ENCODE peak calls at places on chromosomes 6 and 20, in eight cellular contexts. H is A549; F is esophagus squamous epithelium; D is HCT116; Z is astrocyte; I is body of pancreas; T is neural progenitor cell; O is CD8-positive, alpha-beta T cell. P is an unnamed sample.

GRCh38 chr6:151112130-151112529 is 127.6 kb upstream of the AKAP12 start:
- DNase-seq in I (no peak), Z (no peak), D (no peak), T (no peak), F (no peak), O (no peak), H (no peak), P (no peak)

GRCh38 chr20:10521068-10521834 is 86.1 kb downstream of the SLX4IP start:
- DNase-seq in Z (peak), T (peak), I (no peak), H (peak), F (no peak), D (no peak), O (no peak), P (no peak)

GRCh38 chr6:162684961-162685360 is 42.6 kb downstream of the PRKN start:
- DNase-seq in D (no peak), Z (no peak), H (no peak), I (no peak), F (no peak), T (no peak), O (no peak), P (no peak)

GRCh38 chr6:52102330-52102932 is 15.0 kb upstream of the PKHD1 start:
- DNase-seq in T (no peak), O (no peak), H (no peak), D (no peak), I (no peak), Z (no peak), F (no peak), P (no peak)

GRCh38 chr6:56814802-56815201 is 140.1 kb upstream of the BEND6 start:
- DNase-seq in D (no peak), T (no peak), I (no peak), H (no peak), Z (no peak), F (no peak), O (no peak), P (no peak)

GRCh38 chr6:46895930-46896329 is 25.8 kb downstream of the ADGRF5 start:
- DNase-seq in I (no peak), D (no peak), T (no peak), H (no peak), Z (no peak), O (no peak), F (no peak), P (no peak)

GRCh38 chr20:35315199-35316020 is 23.2 kb upstream of the FAM83C start:
- DNase-seq in F (no peak), H (no peak), O (no peak), I (no peak), Z (no peak), D (no peak), T (no peak), P (no peak)

GRCh38 chr6:113103618-113104390 is 753.3 kb upstream of the MARCKS start:
- DNase-seq in I (no peak), Z (peak), D (no peak), H (no peak), T (no peak), O (no peak), F (no peak), P (no peak)

GRCh38 chr6:159875194-159875593 is 15.6 kb upstream of the MAS1 start:
- DNase-seq in F (no peak), Z (no peak), D (no peak), H (no peak), T (no peak), I (no peak), O (no peak), P (no peak)

GRCh38 chr20:7152071-7152470 is 384.6 kb downstream of the BMP2 start:
- DNase-seq in I (no peak), H (no peak), Z (peak), D (no peak), T (no peak), F (no peak), O (no peak), P (no peak)

GRCh38 chr6:17178754-17179153 is 76.9 kb downstream of the STMND1 start:
- DNase-seq in D (no peak), F (no peak), I (no peak), H (no peak), O (no peak), Z (no peak), T (no peak), P (no peak)

GRCh38 chr20:49356676-49357075 is 78.8 kb upstream of the ZNFX1 start:
- DNase-seq in H (no peak), T (no peak), Z (no peak), O (no peak), I (peak), D (no peak), F (no peak), P (no peak)

GRCh38 chr6:137122612-137123011 is 50.8 kb downstream of the IL22RA2 start:
- DNase-seq in I (no peak), H (no peak), D (no peak), Z (no peak), T (no peak), O (no peak), F (no peak), P (no peak)

GRCh38 chr6:2827112-2827511 is 14.6 kb downstream of the SERPINB1 start:
- DNase-seq in I (no peak), H (no peak), T (no peak), D (no peak), Z (no peak), F (no peak), O (no peak), P (no peak)

GRCh38 chr6:23154159-23154558 is 584.8 kb downstream of the HDGFL1 start:
- DNase-seq in H (no peak), O (no peak), T (no peak), F (no peak), I (no peak), D (no peak), Z (no peak), P (no peak)

GRCh38 chr20:23294166-23294565 is 56.4 kb upstream of the NXT1 start:
- DNase-seq in I (no peak), D (no peak), H (no peak), O (no peak), Z (no peak), F (no peak), T (no peak), P (no peak)

GRCh38 chr20:35618372-35619131 is 2.9 kb downstream of the SPAG4 start:
- DNase-seq in Z (peak), H (no peak), D (no peak), T (peak), I (peak), O (no peak), F (no peak), P (no peak)

GRCh38 chr6:25757936-25758642 is 3.5 kb downstream of the SLC17A4 start:
- DNase-seq in Z (no peak), T (no peak), I (no peak), F (no peak), O (no peak), D (no peak), H (no peak), P (no peak)

GRCh38 chr20:29878777-29879442 is 1378.6 kb upstream of the DEFB115 start:
- DNase-seq in H (no peak), Z (no peak), I (no peak), D (no peak), T (no peak), O (no peak), F (no peak), P (no peak)

GRCh38 chr20:29876911-29877285 is 1380.6 kb upstream of the DEFB115 start:
- DNase-seq in Z (no peak), D (no peak), O (no peak), F (no peak), I (no peak), H (no peak), T (no peak), P (no peak)

GRCh38 chr20:29873946-29874345 is 1383.5 kb upstream of the DEFB115 start:
- DNase-seq in T (peak), H (peak), F (no peak), Z (peak), I (peak), O (no peak), D (no peak), P (no peak)

GRCh38 chr20:29874476-29875202 is 1382.8 kb upstream of the DEFB115 start:
- DNase-seq in T (no peak), F (no peak), Z (no peak), D (no peak), I (no peak), H (no peak), O (no peak), P (no peak)

GRCh38 chr20:29878281-29878741 is 1379.2 kb upstream of the DEFB115 start:
- DNase-seq in O (no peak), T (peak), H (peak), I (peak), Z (no peak), D (no peak), F (no peak), P (no peak)
- H3K4me3 ChIP-seq in O (no peak), T (no peak), H (peak), I (no peak), Z (no peak), D (no peak), F (no peak), P (no peak)

GRCh38 chr6:169249057-169249456 is 4.6 kb downstream of the THBS2 start:
- DNase-seq in D (no peak), F (no peak), T (no peak), I (no peak), H (no peak), O (no peak), Z (no peak), P (peak)
- H3K27ac ChIP-seq in D (no peak), F (no peak), T (no peak), I (no peak), H (no peak), O (no peak), Z (no peak), P (peak)

DNA sequence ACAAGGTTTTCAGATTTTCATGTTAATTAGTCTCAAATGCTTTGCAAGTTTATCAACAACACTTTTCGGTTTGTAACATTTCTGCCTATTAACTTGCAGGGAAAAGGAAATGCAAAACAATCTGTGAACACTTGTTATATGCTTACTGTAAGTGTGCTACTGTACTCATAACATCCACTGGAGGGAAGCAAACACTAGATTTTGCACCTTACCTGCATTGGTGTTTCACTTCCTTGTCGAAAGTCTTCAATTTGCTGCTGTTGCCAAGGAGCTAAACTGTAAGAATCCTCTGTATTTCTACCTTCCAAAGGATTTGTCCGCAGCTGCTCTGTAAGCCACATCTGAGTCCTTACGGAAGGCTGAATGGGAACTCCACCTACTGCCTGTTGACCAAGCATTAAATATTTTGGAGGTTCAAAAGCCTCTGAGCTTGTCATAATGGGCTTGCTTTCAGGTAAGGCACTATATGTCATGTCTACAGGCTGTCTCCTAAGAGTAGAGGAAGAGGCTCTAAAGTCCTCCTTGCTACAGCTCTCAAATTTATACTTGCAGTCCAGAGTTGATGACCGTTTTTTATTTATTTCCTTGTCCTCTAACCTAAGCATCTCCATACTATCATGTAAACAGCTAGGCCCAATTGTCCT is 17.3 kb downstream of the PLN start:
- DNase-seq in O (no peak), T (no peak), H (peak), D (peak), I (peak), Z (no peak), F (no peak), P (no peak)
- TF ChIP-seq CTCF in O (peak), T (peak), H (peak), D (peak), I (peak), Z (peak), F (peak), P (no peak)

GRCh38 chr6:169577236-169577635 is 124.6 kb downstream of the WDR27 start:
- DNase-seq in H (no peak), Z (no peak), O (no peak), T (no peak), I (no peak), F (no peak), D (no peak), P (no peak)
- H3K4me3 ChIP-seq in H (no peak), Z (no peak), O (no peak), T (no peak), I (no peak), F (no peak), D (no peak), P (no peak)

GRCh38 chr20:38559764-38560163 is 21.2 kb upstream of the ADIG start:
- DNase-seq in O (no peak), Z (peak), T (no peak), H (no peak), D (no peak), I (no peak), F (no peak), P (no peak)
- H3K27ac ChIP-seq in O (no peak), Z (no peak), T (no peak), H (no peak), D (no peak), I (no peak), F (no peak), P (no peak)

GRCh38 chr6:127690092-127690491 is 113.1 kb downstream of the C6orf58 start:
- DNase-seq in Z (peak), F (no peak), T (peak), H (peak), O (no peak), D (peak), I (no peak), P (no peak)
- TF ChIP-seq CTCF in Z (peak), F (peak), T (peak), H (peak), O (no peak), D (peak), I (peak), P (peak)

GRCh38 chr6:84551797-84552196 is 212.6 kb downstream of the TBX18 start:
- DNase-seq in T (no peak), I (no peak), O (no peak), F (no peak), Z (no peak), D (no peak), H (no peak), P (no peak)

GRCh38 chr6:84554706-84555105 is 209.7 kb downstream of the TBX18 start:
- DNase-seq in F (no peak), T (no peak), O (no peak), H (no peak), D (no peak), Z (no peak), I (no peak), P (no peak)

GRCh38 chr6:84554069-84554468 is 210.3 kb downstream of the TBX18 start:
- DNase-seq in I (no peak), Z (no peak), T (no peak), F (no peak), O (no peak), H (no peak), D (no peak), P (no peak)

GRCh38 chr6:84556541-84557335 is 207.7 kb downstream of the TBX18 start:
- DNase-seq in H (no peak), T (no peak), O (no peak), F (no peak), D (no peak), I (no peak), Z (no peak), P (no peak)

DNA sequence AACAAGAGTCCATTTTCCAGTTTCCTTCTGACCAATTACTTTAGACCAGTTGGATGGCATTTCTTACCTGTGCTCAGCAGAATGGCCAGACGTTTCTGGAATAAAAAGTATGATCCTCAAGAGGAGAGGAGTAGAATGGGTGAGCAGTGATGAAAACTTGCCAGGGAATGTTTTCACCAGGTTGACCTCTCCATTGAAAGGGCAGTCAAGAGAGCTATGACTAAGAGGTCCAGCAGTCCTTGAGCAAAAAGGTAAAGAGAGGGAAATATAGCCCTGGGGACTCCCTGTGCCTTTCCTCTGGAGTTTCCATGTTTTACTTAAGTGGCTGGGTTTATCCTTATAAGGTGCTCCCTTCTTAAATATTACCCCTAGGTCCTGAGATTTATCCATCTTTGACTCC is 210.9 kb downstream of the TBX18 start:
- DNase-seq in F (no peak), T (no peak), D (no peak), I (no peak), H (no peak), O (no peak), Z (no peak), P (no peak)
- H3K4me3 ChIP-seq in F (no peak), T (no peak), D (no peak), I (no peak), H (no peak), O (no peak), Z (no peak), P (no peak)

GRCh38 chr6:6331393-6331792 is 10.9 kb upstream of the F13A1 start:
- DNase-seq in O (no peak), H (no peak), F (no peak), Z (no peak), I (no peak), T (no peak), D (no peak), P (no peak)
- H3K27ac ChIP-seq in O (no peak), H (no peak), F (no peak), Z (no peak), I (no peak), T (no peak), D (no peak), P (no peak)

GRCh38 chr6:116218172-116218633 is 35.7 kb downstream of the TSPYL4 start:
- DNase-seq in I (no peak), D (no peak), F (no peak), H (no peak), O (no peak), T (no peak), Z (no peak), P (no peak)
- TF ChIP-seq CTCF in I (peak), D (peak), F (peak), H (peak), O (peak), T (peak), Z (peak), P (peak)

GRCh38 chr20:17227199-17227535 is 327 bp downstream of the PCSK2 start:
- DNase-seq in Z (no peak), O (no peak), T (no peak), I (no peak), F (no peak), H (no peak), D (no peak), P (peak)

GRCh38 chr20:17228624-17229061 is 1.8 kb downstream of the PCSK2 start:
- DNase-seq in H (no peak), D (no peak), T (peak), O (no peak), Z (no peak), F (no peak), I (no peak), P (peak)

GRCh38 chr20:17227669-17228623 is 1.1 kb downstream of the PCSK2 start:
- DNase-seq in F (no peak), I (no peak), D (no peak), Z (no peak), T (peak), O (no peak), H (no peak), P (peak)

GRCh38 chr20:17226410-17227198 is at the start of gene PCSK2:
- DNase-seq in O (no peak), Z (peak), F (no peak), I (peak), D (no peak), T (peak), H (peak), P (peak)

DNA sequence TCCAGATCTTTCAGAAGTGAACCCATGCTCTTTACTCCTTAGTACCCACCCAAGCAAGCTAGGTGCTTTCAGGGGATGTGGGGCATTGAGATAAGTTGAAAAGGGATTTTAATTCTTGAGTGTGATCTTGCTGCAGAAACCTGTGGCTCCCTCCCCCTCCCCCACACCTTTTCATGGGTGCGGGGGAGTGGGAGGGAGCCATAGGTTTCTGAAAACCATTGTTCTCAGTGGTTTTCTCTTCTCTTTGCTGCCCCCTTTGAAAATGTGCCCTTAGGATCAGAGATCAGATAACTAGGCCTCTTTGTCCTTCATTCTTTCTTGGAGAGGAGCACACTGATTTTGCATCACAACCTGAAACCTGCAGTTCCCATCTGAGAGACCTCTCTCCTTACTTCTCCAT is 2.4 kb downstream of the PCSK2 start:
- DNase-seq in T (peak), Z (no peak), D (no peak), O (no peak), I (no peak), H (no peak), F (no peak), P (no peak)
- H3K4me3 ChIP-seq in T (peak), Z (no peak), D (no peak), O (no peak), I (no peak), H (no peak), F (no peak), P (peak)

P was measured in dorsolateral prefrontal cortex.